ENCODE peak calls at places on chromosomes 13 and 19, in eight cellular contexts. One of them, this sample, is unnamed.

GRCh38 chr19:48509467-48510194 is 2.0 kb downstream of the LMTK3 start:
- DNase-seq in fibroblast of mammary gland: no peak
- DNase-seq in stimulated activated CD4-positive, alpha-beta T cell treated with anti-CD3 and anti-CD28 coated beads, Interleukin-1b, Interleukin-23, amount 100 ng/mL, for 1 hour: no peak
- DNase-seq in GM20000: peak; percentile 11
- DNase-seq in activated CD4-positive, alpha-beta T cell treated with anti-CD3 and anti-CD28 coated beads, Interleukin-2, amount 50 U/mL, for 1 hour: no peak
- DNase-seq in heart left ventricle: no peak
- DNase-seq in brain microvascular endothelial cell: no peak
- DNase-seq in CD4-positive, alpha-beta T cell: no peak
- DNase-seq in this sample: no peak

GRCh38 chr13:80359459-80360297 is 18.8 kb upstream of the SPRY2 start:
- DNase-seq in fibroblast of mammary gland: peak; percentile 30
- DNase-seq in stimulated activated CD4-positive, alpha-beta T cell treated with anti-CD3 and anti-CD28 coated beads, Interleukin-1b, Interleukin-23, amount 100 ng/mL, for 1 hour: no peak
- DNase-seq in GM20000: no peak
- DNase-seq in activated CD4-positive, alpha-beta T cell treated with anti-CD3 and anti-CD28 coated beads, Interleukin-2, amount 50 U/mL, for 1 hour: no peak
- DNase-seq in heart left ventricle: no peak
- DNase-seq in brain microvascular endothelial cell: no peak
- DNase-seq in CD4-positive, alpha-beta T cell: no peak
- DNase-seq in this sample: no peak

GRCh38 chr13:106471957-106472543 is 63.4 kb downstream of the EFNB2 start:
- DNase-seq in fibroblast of mammary gland: peak; percentile 89
- DNase-seq in stimulated activated CD4-positive, alpha-beta T cell treated with anti-CD3 and anti-CD28 coated beads, Interleukin-1b, Interleukin-23, amount 100 ng/mL, for 1 hour: no peak
- DNase-seq in GM20000: no peak
- DNase-seq in activated CD4-positive, alpha-beta T cell treated with anti-CD3 and anti-CD28 coated beads, Interleukin-2, amount 50 U/mL, for 1 hour: no peak
- DNase-seq in heart left ventricle: peak; percentile 43
- DNase-seq in brain microvascular endothelial cell: peak; percentile 96
- DNase-seq in CD4-positive, alpha-beta T cell: no peak
- DNase-seq in this sample: peak; percentile 50

GRCh38 chr19:5285955-5286354 is 54.7 kb downstream of the PTPRS start:
- DNase-seq in fibroblast of mammary gland: no peak
- DNase-seq in stimulated activated CD4-positive, alpha-beta T cell treated with anti-CD3 and anti-CD28 coated beads, Interleukin-1b, Interleukin-23, amount 100 ng/mL, for 1 hour: no peak
- DNase-seq in GM20000: no peak
- DNase-seq in activated CD4-positive, alpha-beta T cell treated with anti-CD3 and anti-CD28 coated beads, Interleukin-2, amount 50 U/mL, for 1 hour: no peak
- DNase-seq in heart left ventricle: no peak
- DNase-seq in brain microvascular endothelial cell: no peak
- DNase-seq in CD4-positive, alpha-beta T cell: no peak
- DNase-seq in this sample: no peak

GRCh38 chr19:33395561-33396550 is 22.3 kb downstream of the CEBPG start:
- DNase-seq in fibroblast of mammary gland: peak; percentile 49
- DNase-seq in stimulated activated CD4-positive, alpha-beta T cell treated with anti-CD3 and anti-CD28 coated beads, Interleukin-1b, Interleukin-23, amount 100 ng/mL, for 1 hour: no peak
- DNase-seq in GM20000: no peak
- DNase-seq in activated CD4-positive, alpha-beta T cell treated with anti-CD3 and anti-CD28 coated beads, Interleukin-2, amount 50 U/mL, for 1 hour: no peak
- DNase-seq in heart left ventricle: no peak
- DNase-seq in brain microvascular endothelial cell: no peak
- DNase-seq in CD4-positive, alpha-beta T cell: no peak
- DNase-seq in this sample: peak; percentile 68

GRCh38 chr19:28523619-28524018 is 689.3 kb downstream of the UQCRFS1 start:
- DNase-seq in fibroblast of mammary gland: no peak
- DNase-seq in stimulated activated CD4-positive, alpha-beta T cell treated with anti-CD3 and anti-CD28 coated beads, Interleukin-1b, Interleukin-23, amount 100 ng/mL, for 1 hour: no peak
- DNase-seq in GM20000: no peak
- DNase-seq in activated CD4-positive, alpha-beta T cell treated with anti-CD3 and anti-CD28 coated beads, Interleukin-2, amount 50 U/mL, for 1 hour: no peak
- DNase-seq in heart left ventricle: no peak
- DNase-seq in brain microvascular endothelial cell: no peak
- DNase-seq in CD4-positive, alpha-beta T cell: no peak
- DNase-seq in this sample: no peak

GRCh38 chr13:39676315-39676876 is 20.9 kb downstream of the COG6 start:
- DNase-seq in fibroblast of mammary gland: peak; percentile 68
- DNase-seq in stimulated activated CD4-positive, alpha-beta T cell treated with anti-CD3 and anti-CD28 coated beads, Interleukin-1b, Interleukin-23, amount 100 ng/mL, for 1 hour: no peak
- DNase-seq in GM20000: peak; percentile 5
- DNase-seq in activated CD4-positive, alpha-beta T cell treated with anti-CD3 and anti-CD28 coated beads, Interleukin-2, amount 50 U/mL, for 1 hour: peak; percentile 4
- DNase-seq in heart left ventricle: no peak
- DNase-seq in brain microvascular endothelial cell: peak; percentile 35
- DNase-seq in CD4-positive, alpha-beta T cell: peak; percentile 5
- DNase-seq in this sample: no peak

GRCh38 chr13:68056816-68057710 is 826.9 kb upstream of the PCDH9 start:
- DNase-seq in fibroblast of mammary gland: peak; percentile 14
- DNase-seq in stimulated activated CD4-positive, alpha-beta T cell treated with anti-CD3 and anti-CD28 coated beads, Interleukin-1b, Interleukin-23, amount 100 ng/mL, for 1 hour: no peak
- DNase-seq in GM20000: no peak
- DNase-seq in activated CD4-positive, alpha-beta T cell treated with anti-CD3 and anti-CD28 coated beads, Interleukin-2, amount 50 U/mL, for 1 hour: no peak
- DNase-seq in heart left ventricle: no peak
- DNase-seq in brain microvascular endothelial cell: peak; percentile 67
- DNase-seq in CD4-positive, alpha-beta T cell: no peak
- DNase-seq in this sample: no peak

GRCh38 chr13:31046711-31047279 is 114.3 kb downstream of the TEX26 start:
- DNase-seq in fibroblast of mammary gland: peak; percentile 19
- DNase-seq in stimulated activated CD4-positive, alpha-beta T cell treated with anti-CD3 and anti-CD28 coated beads, Interleukin-1b, Interleukin-23, amount 100 ng/mL, for 1 hour: no peak
- DNase-seq in GM20000: no peak
- DNase-seq in activated CD4-positive, alpha-beta T cell treated with anti-CD3 and anti-CD28 coated beads, Interleukin-2, amount 50 U/mL, for 1 hour: no peak
- DNase-seq in heart left ventricle: peak; percentile 11
- DNase-seq in brain microvascular endothelial cell: peak; percentile 23
- DNase-seq in CD4-positive, alpha-beta T cell: no peak
- DNase-seq in this sample: peak; percentile 47

GRCh38 chr13:73521291-73521626 is 462.5 kb downstream of the KLF5 start:
- DNase-seq in fibroblast of mammary gland: no peak
- DNase-seq in stimulated activated CD4-positive, alpha-beta T cell treated with anti-CD3 and anti-CD28 coated beads, Interleukin-1b, Interleukin-23, amount 100 ng/mL, for 1 hour: no peak
- DNase-seq in GM20000: no peak
- DNase-seq in activated CD4-positive, alpha-beta T cell treated with anti-CD3 and anti-CD28 coated beads, Interleukin-2, amount 50 U/mL, for 1 hour: no peak
- DNase-seq in heart left ventricle: no peak
- DNase-seq in brain microvascular endothelial cell: no peak
- DNase-seq in CD4-positive, alpha-beta T cell: no peak
- DNase-seq in this sample: no peak

GRCh38 chr19:10719466-10719961 is 1.6 kb downstream of the DNM2 start:
- DNase-seq in fibroblast of mammary gland: no peak
- DNase-seq in stimulated activated CD4-positive, alpha-beta T cell treated with anti-CD3 and anti-CD28 coated beads, Interleukin-1b, Interleukin-23, amount 100 ng/mL, for 1 hour: no peak
- DNase-seq in GM20000: no peak
- DNase-seq in activated CD4-positive, alpha-beta T cell treated with anti-CD3 and anti-CD28 coated beads, Interleukin-2, amount 50 U/mL, for 1 hour: no peak
- DNase-seq in heart left ventricle: no peak
- DNase-seq in brain microvascular endothelial cell: no peak
- DNase-seq in CD4-positive, alpha-beta T cell: no peak
- DNase-seq in this sample: no peak

GRCh38 chr19:40190891-40191835 is at the start of gene MAP3K10:
- DNase-seq in fibroblast of mammary gland: peak; percentile 68
- DNase-seq in stimulated activated CD4-positive, alpha-beta T cell treated with anti-CD3 and anti-CD28 coated beads, Interleukin-1b, Interleukin-23, amount 100 ng/mL, for 1 hour: peak; percentile 13
- DNase-seq in GM20000: peak; percentile 94
- DNase-seq in activated CD4-positive, alpha-beta T cell treated with anti-CD3 and anti-CD28 coated beads, Interleukin-2, amount 50 U/mL, for 1 hour: peak; percentile 69
- DNase-seq in heart left ventricle: peak; percentile 81
- DNase-seq in brain microvascular endothelial cell: peak; percentile 63
- DNase-seq in CD4-positive, alpha-beta T cell: peak; percentile 48
- DNase-seq in this sample: peak; percentile 83

GRCh38 chr19:10206226-10206873 is 11.6 kb upstream of the DNMT1 start:
- DNase-seq in fibroblast of mammary gland: peak; percentile 69
- DNase-seq in stimulated activated CD4-positive, alpha-beta T cell treated with anti-CD3 and anti-CD28 coated beads, Interleukin-1b, Interleukin-23, amount 100 ng/mL, for 1 hour: no peak
- DNase-seq in GM20000: no peak
- DNase-seq in activated CD4-positive, alpha-beta T cell treated with anti-CD3 and anti-CD28 coated beads, Interleukin-2, amount 50 U/mL, for 1 hour: no peak
- DNase-seq in heart left ventricle: no peak
- DNase-seq in brain microvascular endothelial cell: peak; percentile 38
- DNase-seq in CD4-positive, alpha-beta T cell: no peak
- DNase-seq in this sample: no peak

GRCh38 chr13:30453727-30454126 is 12.0 kb downstream of the HMGB1 start:
- DNase-seq in fibroblast of mammary gland: peak; percentile 42
- DNase-seq in stimulated activated CD4-positive, alpha-beta T cell treated with anti-CD3 and anti-CD28 coated beads, Interleukin-1b, Interleukin-23, amount 100 ng/mL, for 1 hour: no peak
- DNase-seq in GM20000: no peak
- DNase-seq in activated CD4-positive, alpha-beta T cell treated with anti-CD3 and anti-CD28 coated beads, Interleukin-2, amount 50 U/mL, for 1 hour: no peak
- DNase-seq in heart left ventricle: no peak
- DNase-seq in brain microvascular endothelial cell: no peak
- DNase-seq in CD4-positive, alpha-beta T cell: no peak
- DNase-seq in this sample: no peak

GRCh38 chr13:20525144-20525600 is 485 bp downstream of the CRYL1 start:
- DNase-seq in fibroblast of mammary gland: peak; percentile 11
- DNase-seq in stimulated activated CD4-positive, alpha-beta T cell treated with anti-CD3 and anti-CD28 coated beads, Interleukin-1b, Interleukin-23, amount 100 ng/mL, for 1 hour: no peak
- DNase-seq in GM20000: peak; percentile 33
- DNase-seq in activated CD4-positive, alpha-beta T cell treated with anti-CD3 and anti-CD28 coated beads, Interleukin-2, amount 50 U/mL, for 1 hour: peak; percentile 9
- DNase-seq in heart left ventricle: peak; percentile 15
- DNase-seq in brain microvascular endothelial cell: no peak
- DNase-seq in CD4-positive, alpha-beta T cell: no peak
- DNase-seq in this sample: peak; percentile 36

GRCh38 chr19:49932731-49933131 is 3.4 kb upstream of the NUP62 start:
- DNase-seq in fibroblast of mammary gland: no peak
- DNase-seq in stimulated activated CD4-positive, alpha-beta T cell treated with anti-CD3 and anti-CD28 coated beads, Interleukin-1b, Interleukin-23, amount 100 ng/mL, for 1 hour: no peak
- DNase-seq in GM20000: no peak
- DNase-seq in activated CD4-positive, alpha-beta T cell treated with anti-CD3 and anti-CD28 coated beads, Interleukin-2, amount 50 U/mL, for 1 hour: peak; percentile 13
- DNase-seq in heart left ventricle: no peak
- DNase-seq in brain microvascular endothelial cell: no peak
- DNase-seq in CD4-positive, alpha-beta T cell: peak; percentile 36
- DNase-seq in this sample: no peak

GRCh38 chr19:29366757-29367156 is 153.8 kb upstream of the UQCRFS1 start:
- DNase-seq in fibroblast of mammary gland: no peak
- DNase-seq in stimulated activated CD4-positive, alpha-beta T cell treated with anti-CD3 and anti-CD28 coated beads, Interleukin-1b, Interleukin-23, amount 100 ng/mL, for 1 hour: no peak
- DNase-seq in GM20000: no peak
- DNase-seq in activated CD4-positive, alpha-beta T cell treated with anti-CD3 and anti-CD28 coated beads, Interleukin-2, amount 50 U/mL, for 1 hour: no peak
- DNase-seq in heart left ventricle: no peak
- DNase-seq in brain microvascular endothelial cell: no peak
- DNase-seq in CD4-positive, alpha-beta T cell: no peak
- DNase-seq in this sample: no peak

GRCh38 chr19:15282311-15282705 is 50.0 kb downstream of the BRD4 start:
- DNase-seq in fibroblast of mammary gland: no peak
- DNase-seq in stimulated activated CD4-positive, alpha-beta T cell treated with anti-CD3 and anti-CD28 coated beads, Interleukin-1b, Interleukin-23, amount 100 ng/mL, for 1 hour: no peak
- DNase-seq in GM20000: no peak
- DNase-seq in activated CD4-positive, alpha-beta T cell treated with anti-CD3 and anti-CD28 coated beads, Interleukin-2, amount 50 U/mL, for 1 hour: no peak
- DNase-seq in heart left ventricle: no peak
- DNase-seq in brain microvascular endothelial cell: no peak
- DNase-seq in CD4-positive, alpha-beta T cell: no peak
- DNase-seq in this sample: no peak

GRCh38 chr13:110155072-110155471 is 151.9 kb downstream of the COL4A1 start:
- DNase-seq in fibroblast of mammary gland: no peak
- DNase-seq in stimulated activated CD4-positive, alpha-beta T cell treated with anti-CD3 and anti-CD28 coated beads, Interleukin-1b, Interleukin-23, amount 100 ng/mL, for 1 hour: no peak
- DNase-seq in GM20000: no peak
- DNase-seq in activated CD4-positive, alpha-beta T cell treated with anti-CD3 and anti-CD28 coated beads, Interleukin-2, amount 50 U/mL, for 1 hour: no peak
- DNase-seq in heart left ventricle: no peak
- DNase-seq in brain microvascular endothelial cell: no peak
- DNase-seq in CD4-positive, alpha-beta T cell: no peak
- DNase-seq in this sample: no peak

GRCh38 chr13:67238277-67238859 is 8.2 kb upstream of the PCDH9 start:
- DNase-seq in fibroblast of mammary gland: peak; percentile 48
- DNase-seq in stimulated activated CD4-positive, alpha-beta T cell treated with anti-CD3 and anti-CD28 coated beads, Interleukin-1b, Interleukin-23, amount 100 ng/mL, for 1 hour: no peak
- DNase-seq in GM20000: peak; percentile 15
- DNase-seq in activated CD4-positive, alpha-beta T cell treated with anti-CD3 and anti-CD28 coated beads, Interleukin-2, amount 50 U/mL, for 1 hour: no peak
- DNase-seq in heart left ventricle: no peak
- DNase-seq in brain microvascular endothelial cell: no peak
- DNase-seq in CD4-positive, alpha-beta T cell: no peak
- DNase-seq in this sample: no peak

GRCh38 chr13:32720026-32720425 is 133.8 kb downstream of the PDS5B start:
- DNase-seq in fibroblast of mammary gland: peak; percentile 17
- DNase-seq in stimulated activated CD4-positive, alpha-beta T cell treated with anti-CD3 and anti-CD28 coated beads, Interleukin-1b, Interleukin-23, amount 100 ng/mL, for 1 hour: no peak
- DNase-seq in GM20000: no peak
- DNase-seq in activated CD4-positive, alpha-beta T cell treated with anti-CD3 and anti-CD28 coated beads, Interleukin-2, amount 50 U/mL, for 1 hour: no peak
- DNase-seq in heart left ventricle: no peak
- DNase-seq in brain microvascular endothelial cell: no peak
- DNase-seq in CD4-positive, alpha-beta T cell: no peak
- DNase-seq in this sample: no peak

GRCh38 chr13:91785435-91786137 is 387.2 kb downstream of the GPC5 start:
- DNase-seq in fibroblast of mammary gland: no peak
- DNase-seq in stimulated activated CD4-positive, alpha-beta T cell treated with anti-CD3 and anti-CD28 coated beads, Interleukin-1b, Interleukin-23, amount 100 ng/mL, for 1 hour: no peak
- DNase-seq in GM20000: peak; percentile 4
- DNase-seq in activated CD4-positive, alpha-beta T cell treated with anti-CD3 and anti-CD28 coated beads, Interleukin-2, amount 50 U/mL, for 1 hour: no peak
- DNase-seq in heart left ventricle: no peak
- DNase-seq in brain microvascular endothelial cell: no peak
- DNase-seq in CD4-positive, alpha-beta T cell: no peak
- DNase-seq in this sample: no peak

GRCh38 chr19:46350029-46350757 is 3.3 kb downstream of the PPP5C start:
- DNase-seq in fibroblast of mammary gland: no peak
- DNase-seq in stimulated activated CD4-positive, alpha-beta T cell treated with anti-CD3 and anti-CD28 coated beads, Interleukin-1b, Interleukin-23, amount 100 ng/mL, for 1 hour: no peak
- DNase-seq in GM20000: no peak
- DNase-seq in activated CD4-positive, alpha-beta T cell treated with anti-CD3 and anti-CD28 coated beads, Interleukin-2, amount 50 U/mL, for 1 hour: no peak
- DNase-seq in heart left ventricle: no peak
- DNase-seq in brain microvascular endothelial cell: no peak
- DNase-seq in CD4-positive, alpha-beta T cell: no peak
- DNase-seq in this sample: no peak

GRCh38 chr19:55095260-55096060 is 19.8 kb downstream of the EPS8L1 start:
- DNase-seq in fibroblast of mammary gland: no peak
- DNase-seq in stimulated activated CD4-positive, alpha-beta T cell treated with anti-CD3 and anti-CD28 coated beads, Interleukin-1b, Interleukin-23, amount 100 ng/mL, for 1 hour: no peak
- DNase-seq in GM20000: no peak
- DNase-seq in activated CD4-positive, alpha-beta T cell treated with anti-CD3 and anti-CD28 coated beads, Interleukin-2, amount 50 U/mL, for 1 hour: no peak
- DNase-seq in heart left ventricle: no peak
- DNase-seq in brain microvascular endothelial cell: no peak
- DNase-seq in CD4-positive, alpha-beta T cell: no peak
- DNase-seq in this sample: no peak

GRCh38 chr19:42313840-42314755 is 989 bp downstream of the TMEM145 start:
- DNase-seq in fibroblast of mammary gland: no peak
- DNase-seq in stimulated activated CD4-positive, alpha-beta T cell treated with anti-CD3 and anti-CD28 coated beads, Interleukin-1b, Interleukin-23, amount 100 ng/mL, for 1 hour: no peak
- DNase-seq in GM20000: no peak
- DNase-seq in activated CD4-positive, alpha-beta T cell treated with anti-CD3 and anti-CD28 coated beads, Interleukin-2, amount 50 U/mL, for 1 hour: no peak
- DNase-seq in heart left ventricle: no peak
- DNase-seq in brain microvascular endothelial cell: no peak
- DNase-seq in CD4-positive, alpha-beta T cell: no peak
- DNase-seq in this sample: no peak

GRCh38 chr19:38869160-38869835 is 8.8 kb downstream of the RINL start:
- DNase-seq in fibroblast of mammary gland: no peak
- DNase-seq in stimulated activated CD4-positive, alpha-beta T cell treated with anti-CD3 and anti-CD28 coated beads, Interleukin-1b, Interleukin-23, amount 100 ng/mL, for 1 hour: no peak
- DNase-seq in GM20000: peak; percentile 50
- DNase-seq in activated CD4-positive, alpha-beta T cell treated with anti-CD3 and anti-CD28 coated beads, Interleukin-2, amount 50 U/mL, for 1 hour: no peak
- DNase-seq in heart left ventricle: no peak
- DNase-seq in brain microvascular endothelial cell: no peak
- DNase-seq in CD4-positive, alpha-beta T cell: no peak
- DNase-seq in this sample: no peak

GRCh38 chr13:25375727-25376358 is 4.1 kb downstream of the ATP8A2 start:
- DNase-seq in fibroblast of mammary gland: peak; percentile 46
- DNase-seq in stimulated activated CD4-positive, alpha-beta T cell treated with anti-CD3 and anti-CD28 coated beads, Interleukin-1b, Interleukin-23, amount 100 ng/mL, for 1 hour: peak; percentile 3
- DNase-seq in GM20000: peak; percentile 76
- DNase-seq in activated CD4-positive, alpha-beta T cell treated with anti-CD3 and anti-CD28 coated beads, Interleukin-2, amount 50 U/mL, for 1 hour: peak; percentile 11
- DNase-seq in heart left ventricle: peak; percentile 12
- DNase-seq in brain microvascular endothelial cell: peak; percentile 28
- DNase-seq in CD4-positive, alpha-beta T cell: no peak
- DNase-seq in this sample: no peak

GRCh38 chr13:45615501-45616101 is at the start of gene ERICH6B:
- DNase-seq in fibroblast of mammary gland: peak; percentile 11
- DNase-seq in stimulated activated CD4-positive, alpha-beta T cell treated with anti-CD3 and anti-CD28 coated beads, Interleukin-1b, Interleukin-23, amount 100 ng/mL, for 1 hour: no peak
- DNase-seq in GM20000: no peak
- DNase-seq in activated CD4-positive, alpha-beta T cell treated with anti-CD3 and anti-CD28 coated beads, Interleukin-2, amount 50 U/mL, for 1 hour: no peak
- DNase-seq in heart left ventricle: no peak
- DNase-seq in brain microvascular endothelial cell: peak; percentile 37
- DNase-seq in CD4-positive, alpha-beta T cell: no peak
- DNase-seq in this sample: no peak

GRCh38 chr13:30382836-30383525 is 39.3 kb upstream of the UBE2L5 start:
- DNase-seq in fibroblast of mammary gland: no peak
- DNase-seq in stimulated activated CD4-positive, alpha-beta T cell treated with anti-CD3 and anti-CD28 coated beads, Interleukin-1b, Interleukin-23, amount 100 ng/mL, for 1 hour: no peak
- DNase-seq in GM20000: no peak
- DNase-seq in activated CD4-positive, alpha-beta T cell treated with anti-CD3 and anti-CD28 coated beads, Interleukin-2, amount 50 U/mL, for 1 hour: no peak
- DNase-seq in heart left ventricle: no peak
- DNase-seq in brain microvascular endothelial cell: no peak
- DNase-seq in CD4-positive, alpha-beta T cell: no peak
- DNase-seq in this sample: no peak

GRCh38 chr19:34382471-34382870 is 17.5 kb downstream of the GPI start:
- DNase-seq in fibroblast of mammary gland: no peak
- DNase-seq in stimulated activated CD4-positive, alpha-beta T cell treated with anti-CD3 and anti-CD28 coated beads, Interleukin-1b, Interleukin-23, amount 100 ng/mL, for 1 hour: no peak
- DNase-seq in GM20000: no peak
- DNase-seq in activated CD4-positive, alpha-beta T cell treated with anti-CD3 and anti-CD28 coated beads, Interleukin-2, amount 50 U/mL, for 1 hour: no peak
- DNase-seq in heart left ventricle: no peak
- DNase-seq in brain microvascular endothelial cell: no peak
- DNase-seq in CD4-positive, alpha-beta T cell: no peak
- DNase-seq in this sample: no peak

GRCh38 chr13:50650936-50651638 is 192.4 kb downstream of the DLEU7 start:
- DNase-seq in fibroblast of mammary gland: peak; percentile 12
- DNase-seq in stimulated activated CD4-positive, alpha-beta T cell treated with anti-CD3 and anti-CD28 coated beads, Interleukin-1b, Interleukin-23, amount 100 ng/mL, for 1 hour: no peak
- DNase-seq in GM20000: peak; percentile 10
- DNase-seq in activated CD4-positive, alpha-beta T cell treated with anti-CD3 and anti-CD28 coated beads, Interleukin-2, amount 50 U/mL, for 1 hour: no peak
- DNase-seq in heart left ventricle: no peak
- DNase-seq in brain microvascular endothelial cell: peak; percentile 13
- DNase-seq in CD4-positive, alpha-beta T cell: no peak
- DNase-seq in this sample: no peak

GRCh38 chr13:113151745-113152707 is 6.4 kb upstream of the PROZ start:
- DNase-seq in fibroblast of mammary gland: peak; percentile 79
- DNase-seq in stimulated activated CD4-positive, alpha-beta T cell treated with anti-CD3 and anti-CD28 coated beads, Interleukin-1b, Interleukin-23, amount 100 ng/mL, for 1 hour: no peak
- DNase-seq in GM20000: peak; percentile 62
- DNase-seq in activated CD4-positive, alpha-beta T cell treated with anti-CD3 and anti-CD28 coated beads, Interleukin-2, amount 50 U/mL, for 1 hour: no peak
- DNase-seq in heart left ventricle: no peak
- DNase-seq in brain microvascular endothelial cell: peak; percentile 44
- DNase-seq in CD4-positive, alpha-beta T cell: no peak
- DNase-seq in this sample: no peak

GRCh38 chr19:55273978-55274707 is 5.8 kb downstream of the HSPBP1 start:
- DNase-seq in fibroblast of mammary gland: no peak
- DNase-seq in stimulated activated CD4-positive, alpha-beta T cell treated with anti-CD3 and anti-CD28 coated beads, Interleukin-1b, Interleukin-23, amount 100 ng/mL, for 1 hour: no peak
- DNase-seq in GM20000: no peak
- DNase-seq in activated CD4-positive, alpha-beta T cell treated with anti-CD3 and anti-CD28 coated beads, Interleukin-2, amount 50 U/mL, for 1 hour: no peak
- DNase-seq in heart left ventricle: no peak
- DNase-seq in brain microvascular endothelial cell: no peak
- DNase-seq in CD4-positive, alpha-beta T cell: no peak
- DNase-seq in this sample: no peak

This sample was measured in ovary.